ENCODE peak calls at places on chromosomes 4 and X, in ten cellular contexts. One of them, this sample, is unnamed. For H3K4me1, the result is how much of the 10 kb centered on the place peaks cover.

GRCh38 chrX:103845165-103845653 is 13.2 kb upstream of the RAB9B start:
- DNase-seq in HCT116: peak
- DNase-seq in stomach: peak
- DNase-seq in ovary: peak
- DNase-seq in breast epithelium: peak
- DNase-seq in A549: peak
- DNase-seq in GM12878: peak
- DNase-seq in heart left ventricle: peak
- DNase-seq in uterus: peak
- DNase-seq in K562: peak
- DNase-seq in this sample: peak

GRCh38 chr4:138576684-138577083 is 334.5 kb upstream of the SLC7A11 start:
- DNase-seq in stomach: no peak
- DNase-seq in heart left ventricle: no peak
- DNase-seq in breast epithelium: no peak
- DNase-seq in K562: peak
- DNase-seq in A549: peak
- DNase-seq in uterus: no peak
- DNase-seq in ovary: no peak
- DNase-seq in HCT116: peak
- DNase-seq in GM12878: no peak
- DNase-seq in this sample: no peak

GRCh38 chr4:8182858-8183725 is 16.0 kb upstream of the SH3TC1 start:
- DNase-seq in heart left ventricle: peak
- DNase-seq in ovary: peak
- DNase-seq in K562: peak
- DNase-seq in stomach: peak
- DNase-seq in HCT116: peak
- DNase-seq in uterus: peak
- DNase-seq in breast epithelium: peak
- DNase-seq in GM12878: no peak
- DNase-seq in A549: peak
- DNase-seq in this sample: peak

GRCh38 chrX:45712067-45712466 is 511.4 kb upstream of the DIPK2B start:
- DNase-seq in stomach: no peak
- DNase-seq in GM12878: no peak
- DNase-seq in breast epithelium: no peak
- DNase-seq in A549: no peak
- DNase-seq in K562: no peak
- DNase-seq in heart left ventricle: no peak
- DNase-seq in uterus: no peak
- DNase-seq in HCT116: no peak
- DNase-seq in ovary: no peak
- DNase-seq in this sample: no peak

GRCh38 chrX:14124562-14124961 is 94.9 kb upstream of the GEMIN8 start:
- DNase-seq in heart left ventricle: no peak
- DNase-seq in A549: no peak
- DNase-seq in uterus: no peak
- DNase-seq in breast epithelium: no peak
- DNase-seq in stomach: no peak
- DNase-seq in K562: no peak
- DNase-seq in HCT116: no peak
- DNase-seq in GM12878: no peak
- DNase-seq in ovary: no peak
- DNase-seq in this sample: no peak

GRCh38 chrX:50165727-50166126 is 35.1 kb downstream of the AKAP4 start:
- DNase-seq in HCT116: no peak
- DNase-seq in stomach: no peak
- DNase-seq in A549: no peak
- DNase-seq in uterus: no peak
- DNase-seq in breast epithelium: no peak
- DNase-seq in ovary: no peak
- DNase-seq in GM12878: no peak
- DNase-seq in K562: no peak
- DNase-seq in heart left ventricle: no peak
- DNase-seq in this sample: no peak

GRCh38 chr4:109702950-109703663 is at the start of gene CASP6:
- DNase-seq in GM12878: peak
- DNase-seq in uterus: peak
- DNase-seq in A549: peak
- DNase-seq in ovary: peak
- DNase-seq in HCT116: peak
- DNase-seq in K562: peak
- DNase-seq in breast epithelium: peak
- DNase-seq in stomach: peak
- DNase-seq in heart left ventricle: peak
- DNase-seq in this sample: peak

GRCh38 chr4:179467890-179468289 is 2025.7 kb upstream of the AGA start:
- DNase-seq in A549: no peak
- DNase-seq in uterus: no peak
- DNase-seq in ovary: no peak
- DNase-seq in GM12878: no peak
- DNase-seq in HCT116: no peak
- DNase-seq in K562: no peak
- DNase-seq in heart left ventricle: no peak
- DNase-seq in stomach: no peak
- DNase-seq in breast epithelium: no peak
- DNase-seq in this sample: no peak

DNA sequence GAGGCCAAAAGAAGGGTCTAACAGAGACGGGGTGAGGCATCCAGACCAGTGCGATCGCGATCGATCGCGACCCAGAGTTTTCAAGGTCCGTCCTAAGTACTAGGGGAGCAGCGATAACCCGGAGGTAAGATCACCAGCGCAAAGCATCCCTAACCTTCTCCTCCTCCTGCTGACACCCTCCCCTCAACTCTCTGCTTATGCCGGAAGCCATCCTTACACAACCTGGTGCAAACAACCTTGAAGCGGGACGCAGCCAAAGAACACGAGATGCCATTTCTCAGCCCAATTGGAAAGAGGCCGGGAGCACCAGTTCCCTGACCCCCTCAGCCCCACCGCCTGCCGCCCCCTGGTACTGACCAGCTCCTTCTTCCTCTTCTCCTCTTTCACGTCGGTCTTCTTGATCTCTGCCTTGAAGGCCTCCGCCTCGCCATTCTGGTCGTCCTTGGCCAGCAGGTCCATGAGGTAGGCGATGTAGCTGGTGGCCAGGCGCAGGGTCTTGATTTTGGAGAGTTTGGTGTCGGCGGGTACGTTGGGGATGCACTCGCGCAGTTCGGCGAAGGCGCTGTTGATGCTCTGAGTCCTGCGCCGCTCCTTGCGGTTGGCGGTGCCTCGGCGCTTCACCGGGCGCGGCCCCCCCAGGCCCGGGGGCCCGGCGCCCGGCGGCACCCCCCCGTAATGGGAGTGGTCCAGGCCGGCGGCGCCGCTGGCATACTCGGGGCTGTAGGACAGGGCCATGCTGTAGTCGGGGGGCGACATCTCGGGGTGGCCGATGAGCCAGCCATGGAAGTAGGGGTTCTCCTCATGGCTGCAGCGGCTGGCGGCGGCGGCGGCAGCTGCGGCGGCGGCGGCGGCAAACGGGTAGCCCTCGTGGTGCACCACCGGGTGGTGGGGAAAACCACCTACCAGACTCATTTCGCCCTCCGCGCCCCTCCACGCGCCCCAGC is 1.4 kb downstream of the HAND2 start:
- DNase-seq in HCT116: no peak
- DNase-seq in K562: no peak
- DNase-seq in breast epithelium: no peak
- DNase-seq in ovary: peak
- DNase-seq in stomach: no peak
- DNase-seq in heart left ventricle: no peak
- DNase-seq in uterus: no peak
- DNase-seq in A549: no peak
- DNase-seq in GM12878: no peak
- DNase-seq in this sample: no peak
- TF ChIP-seq POLR2A in HCT116: no peak
- TF ChIP-seq POLR2A in K562: no peak
- TF ChIP-seq POLR2A in breast epithelium: no peak
- TF ChIP-seq POLR2A in ovary: no peak
- TF ChIP-seq POLR2A in stomach: no peak
- TF ChIP-seq POLR2A in heart left ventricle: peak
- TF ChIP-seq POLR2A in uterus: peak
- TF ChIP-seq POLR2A in A549: no peak
- TF ChIP-seq POLR2A in GM12878: no peak
- TF ChIP-seq POLR2A in this sample: no peak

GRCh38 chr4:159860945-159861344 is 758.1 kb downstream of the RAPGEF2 start:
- DNase-seq in ovary: no peak
- DNase-seq in heart left ventricle: no peak
- DNase-seq in breast epithelium: no peak
- DNase-seq in uterus: no peak
- DNase-seq in A549: no peak
- DNase-seq in HCT116: no peak
- DNase-seq in stomach: no peak
- DNase-seq in GM12878: no peak
- DNase-seq in K562: no peak
- DNase-seq in this sample: no peak
- H3K4me1 ChIP-seq in ovary: under half
- H3K4me1 ChIP-seq in heart left ventricle: under half
- H3K4me1 ChIP-seq in breast epithelium: under half
- H3K4me1 ChIP-seq in uterus: under half
- H3K4me1 ChIP-seq in A549: under half
- H3K4me1 ChIP-seq in HCT116: under half
- H3K4me1 ChIP-seq in stomach: under half
- H3K4me1 ChIP-seq in GM12878: under half
- H3K4me1 ChIP-seq in K562: under half
- H3K4me1 ChIP-seq in this sample: under half

DNA sequence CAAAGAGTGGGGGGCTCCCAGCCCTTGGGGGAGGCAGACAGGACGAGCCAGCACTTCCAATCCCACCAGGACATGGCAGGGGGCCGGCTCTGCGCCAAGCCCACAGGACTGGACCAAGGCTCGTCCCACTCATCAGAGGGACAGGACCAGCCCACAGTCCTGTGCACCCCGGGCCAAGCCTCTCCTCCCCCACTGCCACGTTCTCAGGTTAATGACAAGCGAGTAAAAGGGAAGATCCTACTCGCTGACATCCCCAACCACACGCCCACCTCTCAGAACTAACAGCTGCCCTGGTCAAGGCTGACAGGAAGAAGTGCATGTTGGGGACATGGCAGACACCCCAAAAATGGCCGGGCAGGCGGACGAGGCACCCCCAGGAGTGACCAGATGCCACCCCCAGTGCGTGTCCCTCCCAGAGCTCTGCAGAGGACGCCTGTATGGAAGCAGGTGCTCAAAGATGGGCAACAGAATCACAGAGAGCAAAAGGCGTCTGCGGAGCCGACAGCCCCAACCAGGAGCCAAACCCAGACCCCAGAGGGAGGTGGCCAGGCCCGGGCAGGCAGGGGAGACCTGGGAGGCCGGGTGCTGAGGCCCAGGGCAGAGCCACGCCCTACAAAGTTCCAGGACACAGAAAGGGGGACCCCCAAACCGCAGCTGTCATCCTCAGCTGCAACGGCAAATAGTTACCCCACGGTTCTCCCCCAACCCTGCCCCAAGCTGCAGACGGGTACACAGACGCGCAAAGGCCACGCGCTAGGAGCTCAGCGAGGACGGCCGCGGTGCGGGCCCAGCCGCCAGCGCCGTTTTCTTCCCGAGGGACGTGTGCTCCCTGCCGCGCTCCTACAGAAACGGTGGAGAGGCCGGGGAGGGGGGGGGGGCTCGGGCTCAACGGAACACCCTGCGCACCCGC is 1.8 kb downstream of the CTBP1 start:
- DNase-seq in K562: peak
- DNase-seq in HCT116: no peak
- DNase-seq in heart left ventricle: peak
- DNase-seq in GM12878: no peak
- DNase-seq in A549: no peak
- DNase-seq in stomach: no peak
- DNase-seq in ovary: peak
- DNase-seq in uterus: peak
- DNase-seq in breast epithelium: no peak
- DNase-seq in this sample: no peak
- TF ChIP-seq POLR2A in K562: no peak
- TF ChIP-seq POLR2A in HCT116: no peak
- TF ChIP-seq POLR2A in heart left ventricle: no peak
- TF ChIP-seq POLR2A in GM12878: no peak
- TF ChIP-seq POLR2A in A549: no peak
- TF ChIP-seq POLR2A in stomach: no peak
- TF ChIP-seq POLR2A in ovary: no peak
- TF ChIP-seq POLR2A in uterus: no peak
- TF ChIP-seq POLR2A in breast epithelium: no peak
- TF ChIP-seq POLR2A in this sample: no peak

GRCh38 chr4:185782523-185782922 is 29.5 kb downstream of the SORBS2 start:
- DNase-seq in GM12878: no peak
- DNase-seq in uterus: no peak
- DNase-seq in breast epithelium: no peak
- DNase-seq in A549: peak
- DNase-seq in ovary: no peak
- DNase-seq in K562: no peak
- DNase-seq in HCT116: no peak
- DNase-seq in stomach: no peak
- DNase-seq in heart left ventricle: no peak
- DNase-seq in this sample: no peak

GRCh38 chr4:185780472-185780871 is 31.5 kb downstream of the SORBS2 start:
- DNase-seq in uterus: no peak
- DNase-seq in stomach: no peak
- DNase-seq in heart left ventricle: no peak
- DNase-seq in breast epithelium: no peak
- DNase-seq in HCT116: no peak
- DNase-seq in A549: no peak
- DNase-seq in ovary: no peak
- DNase-seq in GM12878: no peak
- DNase-seq in K562: no peak
- DNase-seq in this sample: no peak

GRCh38 chr4:185781555-185782215 is 30.3 kb downstream of the SORBS2 start:
- DNase-seq in HCT116: no peak
- DNase-seq in K562: no peak
- DNase-seq in breast epithelium: no peak
- DNase-seq in A549: no peak
- DNase-seq in stomach: no peak
- DNase-seq in ovary: no peak
- DNase-seq in GM12878: no peak
- DNase-seq in uterus: no peak
- DNase-seq in heart left ventricle: no peak
- DNase-seq in this sample: no peak

GRCh38 chr4:185786422-185786821 is 25.6 kb downstream of the SORBS2 start:
- DNase-seq in HCT116: no peak
- DNase-seq in breast epithelium: no peak
- DNase-seq in stomach: no peak
- DNase-seq in GM12878: no peak
- DNase-seq in ovary: no peak
- DNase-seq in A549: no peak
- DNase-seq in heart left ventricle: no peak
- DNase-seq in K562: no peak
- DNase-seq in uterus: no peak
- DNase-seq in this sample: no peak

DNA sequence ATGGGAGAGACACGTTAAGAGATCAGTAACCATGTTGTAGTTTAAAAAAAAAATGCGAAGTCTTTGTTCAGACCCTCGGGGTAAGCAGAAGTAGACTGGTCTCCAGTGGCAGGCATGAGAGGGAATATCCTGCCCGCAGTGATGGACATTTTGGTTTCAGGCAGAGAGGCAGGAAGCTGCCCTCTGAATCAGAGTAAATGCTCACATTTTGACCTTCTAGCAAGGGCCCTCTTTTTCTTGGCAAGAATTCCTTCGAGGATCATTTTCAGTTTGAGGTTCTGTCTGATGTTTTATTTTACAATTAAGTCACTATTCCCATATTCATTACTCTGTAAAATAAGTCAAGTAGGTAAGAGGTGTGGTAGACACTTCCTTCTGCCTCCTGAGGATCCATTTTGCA is 28.4 kb downstream of the SORBS2 start:
- DNase-seq in heart left ventricle: no peak
- DNase-seq in HCT116: no peak
- DNase-seq in ovary: no peak
- DNase-seq in breast epithelium: no peak
- DNase-seq in K562: no peak
- DNase-seq in GM12878: no peak
- DNase-seq in uterus: no peak
- DNase-seq in stomach: no peak
- DNase-seq in A549: no peak
- DNase-seq in this sample: no peak
- H3K4me1 ChIP-seq in heart left ventricle: half or more
- H3K4me1 ChIP-seq in HCT116: under half
- H3K4me1 ChIP-seq in ovary: under half
- H3K4me1 ChIP-seq in breast epithelium: under half
- H3K4me1 ChIP-seq in K562: under half
- H3K4me1 ChIP-seq in GM12878: under half
- H3K4me1 ChIP-seq in uterus: under half
- H3K4me1 ChIP-seq in stomach: under half
- H3K4me1 ChIP-seq in A549: under half
- H3K4me1 ChIP-seq in this sample: under half